ENCODE peak calls at places on chromosomes 12 and 14, in eight cellular contexts. T is activated T-helper 9 cell treated with anti-CD3 and anti-CD28 coated beads, Interleukin-2, amount 50 U/mL, for 16 hours; B is right cardiac atrium; W is NCI-H82; E is C1 segment of cervical spinal cord; M is occipital lobe; I is caudate nucleus; V is choroid plexus epithelial cell. G is an unnamed sample.

GRCh38 chr12:64733857-64734256 is 25.3 kb downstream of the GNS start:
- DNase-seq in T (no peak), B (peak; percentile 58), W (no peak), E (peak; percentile 6), M (peak; percentile 71), I (peak; percentile 26), V (no peak), G (peak; percentile 41)

GRCh38 chr12:58503731-58504520 is 416.4 kb downstream of the LRIG3 start:
- DNase-seq in T (no peak), B (no peak), W (no peak), E (no peak), M (no peak), I (no peak), V (peak; percentile 59), G (peak; percentile 21)

GRCh38 chr14:105398726-105399440 is 545 bp downstream of the TEX22 start:
- DNase-seq in T (no peak), B (peak; percentile 22), W (peak; percentile 76), E (no peak), M (no peak), I (no peak), V (peak; percentile 36), G (no peak)

GRCh38 chr12:26274441-26275312 is 79.3 kb downstream of the SSPN start:
- DNase-seq in T (peak; percentile 9), B (peak; percentile 89), W (no peak), E (peak; percentile 34), M (peak; percentile 78), I (peak; percentile 30), V (peak; percentile 100), G (peak; percentile 98)

GRCh38 chr14:61429316-61429715 is 107.9 kb downstream of the PRKCH start:
- DNase-seq in T (no peak), B (no peak), W (no peak), E (no peak), M (no peak), I (no peak), V (no peak), G (no peak)

GRCh38 chr12:119258149-119258548 is 76.4 kb upstream of the CCDC60 start:
- DNase-seq in T (no peak), B (no peak), W (peak; percentile 96), E (no peak), M (no peak), I (no peak), V (no peak), G (no peak)

GRCh38 chr14:51368721-51369163 is 128.7 kb downstream of the TMX1 start:
- DNase-seq in T (no peak), B (no peak), W (no peak), E (no peak), M (no peak), I (no peak), V (peak; percentile 96), G (peak; percentile 95)

GRCh38 chr12:107759410-107759809 is 1.5 kb downstream of the PRDM4 start:
- DNase-seq in T (no peak), B (no peak), W (peak; percentile 47), E (no peak), M (no peak), I (no peak), V (peak; percentile 89), G (peak; percentile 65)

GRCh38 chr12:108564724-108565123 is 2.3 kb downstream of the ISCU start:
- DNase-seq in T (no peak), B (no peak), W (no peak), E (no peak), M (no peak), I (no peak), V (peak; percentile 23), G (no peak)

GRCh38 chr14:104820669-104821228 is 19.8 kb downstream of the ZBTB42 start:
- DNase-seq in T (no peak), B (peak; percentile 56), W (peak; percentile 75), E (no peak), M (peak; percentile 53), I (no peak), V (peak; percentile 83), G (peak; percentile 60)

GRCh38 chr12:130473266-130473665 is 135.6 kb downstream of the PIWIL1 start:
- DNase-seq in T (no peak), B (no peak), W (no peak), E (no peak), M (no peak), I (no peak), V (no peak), G (no peak)

GRCh38 chr12:16788888-16789790 is 183.2 kb upstream of the LMO3 start:
- DNase-seq in T (no peak), B (no peak), W (no peak), E (no peak), M (no peak), I (no peak), V (no peak), G (no peak)

G was measured in adipocyte.